ENCODE peak calls at places on chromosomes 3 and 15, in eight cellular contexts. I is ovary, J is kidney epithelial cell, O is body of pancreas, H is cardiac muscle cell, E is gastrocnemius medialis, A is natural killer cell, G is astrocyte. V is an unnamed sample.

GRCh38 chr3:133490468-133491351 is 82.8 kb upstream of the CDV3 start:
- DNase-seq in A (no peak), G (no peak), J (no peak), H (no peak), E (no peak), I (no peak), O (no peak), V (no peak)

GRCh38 chr3:154642066-154642619 is 212.2 kb upstream of the GPR149 start:
- DNase-seq in H (no peak), G (no peak), O (no peak), I (no peak), A (no peak), J (no peak), E (no peak), V (no peak)

GRCh38 chr3:23288286-23288685 is 85.2 kb downstream of the UBE2E2 start:
- DNase-seq in I (no peak), H (peak), G (no peak), A (no peak), O (peak), J (no peak), E (no peak), V (no peak)

GRCh38 chr15:72486144-72486543 is 12.0 kb downstream of the ARIH1 start:
- DNase-seq in J (no peak), O (no peak), H (no peak), E (no peak), I (no peak), G (no peak), A (no peak), V (no peak)

GRCh38 chr3:139448104-139448503 is 28.2 kb downstream of the RBP2 start:
- DNase-seq in H (no peak), A (no peak), J (peak), G (no peak), I (no peak), E (peak), O (peak), V (no peak)

GRCh38 chr15:63535689-63536088 is 31.3 kb downstream of the USP3 start:
- DNase-seq in J (no peak), I (no peak), O (no peak), E (no peak), A (no peak), G (no peak), H (no peak), V (no peak)

GRCh38 chr3:112027839-112028238 is 6.7 kb upstream of the TMPRSS7 start:
- DNase-seq in J (no peak), A (no peak), G (no peak), I (no peak), O (no peak), H (peak), E (no peak), V (no peak)

GRCh38 chr3:46299608-46300460 is 54.1 kb upstream of the CCR2 start:
- DNase-seq in A (no peak), J (no peak), G (no peak), O (peak), I (no peak), H (no peak), E (no peak), V (no peak)

GRCh38 chr3:171851685-171852084 is 8.5 kb downstream of the TMEM212 start:
- DNase-seq in G (peak), E (no peak), O (peak), A (no peak), H (peak), I (no peak), J (no peak), V (peak)

GRCh38 chr3:187997490-187997889 is 156.5 kb upstream of the LPP start:
- DNase-seq in I (no peak), O (no peak), J (no peak), H (no peak), E (no peak), A (no peak), G (peak), V (peak)

GRCh38 chr3:131107637-131108433 is 81.2 kb downstream of the NEK11 start:
- DNase-seq in G (peak), H (peak), E (no peak), O (no peak), A (no peak), I (no peak), J (no peak), V (no peak)

GRCh38 chr15:65377105-65377975 is 462 bp downstream of the IGDCC3 start:
- DNase-seq in J (no peak), I (no peak), O (no peak), E (no peak), A (no peak), G (peak), H (peak), V (no peak)

GRCh38 chr15:99955532-99955931 is 222.3 kb upstream of the LYSMD4 start:
- DNase-seq in I (peak), J (no peak), E (no peak), H (no peak), G (no peak), A (no peak), O (no peak), V (no peak)

GRCh38 chr3:69051796-69052566 is at the start of gene TMF1:
- DNase-seq in I (peak), G (peak), O (peak), A (peak), J (peak), H (peak), E (peak), V (peak)

GRCh38 chr15:69444686-69445085 is 7.9 kb upstream of the RPLP1 start:
- DNase-seq in O (no peak), G (no peak), E (no peak), A (no peak), J (no peak), H (no peak), I (no peak), V (no peak)

GRCh38 chr15:99719096-99719541 is 14.1 kb downstream of the LYSMD4 start:
- DNase-seq in O (no peak), J (peak), E (no peak), I (no peak), A (no peak), H (peak), G (peak), V (no peak)

GRCh38 chr3:130517541-130517940 is 564 bp downstream of the COL6A6 start:
- DNase-seq in O (no peak), G (peak), H (peak), E (no peak), J (no peak), A (no peak), I (no peak), V (no peak)

GRCh38 chr3:48641396-48641795 is 6.1 kb upstream of the SLC26A6 start:
- DNase-seq in O (no peak), G (no peak), I (no peak), A (no peak), E (no peak), H (no peak), J (no peak), V (no peak)

GRCh38 chr3:158912621-158913020 is 110.8 kb downstream of the MFSD1 start:
- DNase-seq in E (no peak), A (no peak), J (no peak), H (no peak), G (no peak), O (no peak), I (no peak), V (no peak)

GRCh38 chr15:52558196-52558595 is 10.6 kb downstream of the ARPP19 start:
- DNase-seq in A (no peak), I (no peak), J (peak), E (no peak), H (peak), O (no peak), G (peak), V (peak)

GRCh38 chr3:153209596-153209995 is 47.6 kb downstream of the RAP2B start:
- DNase-seq in I (no peak), H (peak), G (peak), O (peak), E (no peak), J (peak), A (no peak), V (peak)

GRCh38 chr3:195546130-195546560 is 3.0 kb upstream of the PPP1R2 start:
- DNase-seq in H (peak), O (peak), I (peak), J (peak), A (no peak), E (no peak), G (peak), V (peak)

GRCh38 chr3:195005759-195006555 is 265.0 kb downstream of the XXYLT1 start:
- DNase-seq in J (no peak), O (no peak), H (no peak), G (no peak), I (no peak), E (no peak), A (no peak), V (no peak)

GRCh38 chr15:85702321-85703230 is 92.1 kb downstream of the KLHL25 start:
- DNase-seq in G (peak), A (peak), J (no peak), H (peak), E (no peak), O (no peak), I (no peak), V (no peak)

GRCh38 chr15:31768055-31768454 is 262.3 kb upstream of the CHRNA7 start:
- DNase-seq in J (no peak), A (no peak), G (no peak), H (no peak), I (no peak), O (no peak), E (no peak), V (no peak)

GRCh38 chr3:197340521-197340871 is 42.1 kb upstream of the DLG1 start:
- DNase-seq in H (no peak), I (no peak), J (no peak), E (no peak), O (no peak), A (no peak), G (no peak), V (no peak)

GRCh38 chr3:78633626-78634025 is 1134.2 kb downstream of the ROBO1 start:
- DNase-seq in G (peak), J (peak), E (no peak), H (no peak), I (no peak), A (no peak), O (no peak), V (peak)

GRCh38 chr3:78629544-78629943 is 1138.3 kb downstream of the ROBO1 start:
- DNase-seq in G (no peak), H (no peak), E (no peak), A (no peak), O (no peak), I (no peak), J (no peak), V (no peak)

GRCh38 chr3:78634316-78634715 is 1133.5 kb downstream of the ROBO1 start:
- DNase-seq in A (no peak), J (no peak), O (no peak), I (no peak), H (no peak), G (peak), E (no peak), V (peak)

DNA sequence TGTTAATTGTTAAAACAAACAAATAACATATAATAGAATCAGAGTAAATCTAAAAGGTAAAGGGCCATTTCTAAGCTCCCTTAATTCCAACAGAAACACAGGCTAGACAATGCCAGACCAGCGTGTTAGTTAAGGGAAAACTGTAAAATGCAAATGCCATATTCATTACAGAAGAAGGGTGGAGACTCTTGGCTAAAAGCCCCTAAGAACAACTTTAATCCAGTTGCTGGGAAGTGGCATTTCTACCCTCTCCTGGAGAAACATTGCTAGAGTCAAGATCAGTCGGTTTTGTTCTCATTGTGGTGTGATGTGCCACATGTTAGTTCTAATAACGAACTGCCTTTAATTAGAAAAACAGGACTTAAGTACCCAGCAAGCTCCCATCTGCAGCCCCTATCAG is 1134.9 kb downstream of the ROBO1 start:
- DNase-seq in G (no peak), I (no peak), A (no peak), O (no peak), E (no peak), J (no peak), H (no peak), V (no peak)
- TF ChIP-seq CTCF in G (no peak), I (no peak), A (no peak), O (no peak), E (no peak), J (no peak), H (no peak), V (peak)

GRCh38 chr15:40891810-40892448 is 2.3 kb upstream of the VPS18 start:
- DNase-seq in O (peak), H (peak), E (no peak), A (no peak), G (no peak), I (no peak), J (no peak), V (peak)
- TF ChIP-seq CTCF in O (peak), H (peak), E (no peak), A (peak), G (peak), I (peak), J (peak), V (peak)

GRCh38 chr15:88805031-88805780 is 2.0 kb downstream of the ACAN start:
- DNase-seq in H (no peak), O (no peak), I (no peak), E (no peak), A (no peak), G (no peak), J (no peak), V (no peak)
- TF ChIP-seq CTCF in H (no peak), O (no peak), I (no peak), E (no peak), A (no peak), G (no peak), J (no peak), V (peak)

GRCh38 chr15:40937762-40938529 is 8.8 kb downstream of the DLL4 start:
- DNase-seq in J (no peak), G (no peak), A (no peak), I (no peak), E (peak), O (no peak), H (no peak), V (no peak)
- TF ChIP-seq CTCF in J (peak), G (peak), A (no peak), I (no peak), E (peak), O (no peak), H (peak), V (peak)

DNA sequence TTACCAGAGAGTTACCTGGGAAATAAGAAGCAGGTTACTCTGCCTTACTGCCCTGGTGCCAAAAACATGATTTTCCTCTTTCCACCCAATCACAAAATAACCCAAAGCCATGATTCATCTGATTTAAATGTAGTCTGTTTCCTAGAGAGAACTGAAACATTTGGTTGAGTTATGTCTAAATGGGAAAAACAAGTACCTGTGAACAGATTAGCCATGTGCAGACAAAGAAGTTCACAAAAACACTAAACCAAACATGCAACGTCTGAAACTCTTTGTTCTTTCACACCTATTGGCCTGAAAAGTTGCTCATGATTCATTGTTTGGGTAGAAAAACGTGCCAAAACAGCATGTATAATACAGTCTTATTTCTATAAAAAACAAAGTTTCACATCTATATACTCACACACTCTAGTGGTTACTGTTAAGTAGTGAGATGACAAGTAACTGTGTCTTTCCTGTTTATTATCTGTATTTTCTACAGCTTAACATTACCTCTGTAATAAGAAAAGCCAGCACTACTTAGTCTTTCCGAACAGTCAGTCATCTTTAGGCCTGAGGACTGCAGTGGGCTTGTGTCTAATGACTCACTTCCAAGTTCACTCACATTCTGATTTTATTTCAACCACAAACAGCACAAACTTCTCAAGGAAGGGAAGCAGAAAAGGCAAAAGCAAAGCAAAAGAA is 30.1 kb downstream of the FAM174B start:
- DNase-seq in A (no peak), G (peak), H (peak), O (no peak), I (no peak), J (peak), E (no peak), V (peak)
- TF ChIP-seq CTCF in A (no peak), G (no peak), H (no peak), O (no peak), I (no peak), J (no peak), E (no peak), V (no peak)